ENCODE peak calls at places on chromosomes 12 and 14, in four cellular contexts. One of them, this sample, is unnamed. For H3K36me3, the result is how much of the 10 kb centered on the place peaks cover.

GRCh38 chr12:25648460-25648859 is 95.4 kb upstream of the LMNTD1 start:
- DNase-seq in tibial artery: no peak
- DNase-seq in MM.1S: no peak
- DNase-seq in IMR-90: peak
- DNase-seq in this sample: no peak

GRCh38 chr12:123488539-123489230 is 30.7 kb downstream of the SNRNP35 start:
- DNase-seq in tibial artery: no peak
- DNase-seq in MM.1S: no peak
- DNase-seq in IMR-90: no peak
- DNase-seq in this sample: no peak

GRCh38 chr12:65826513-65827171 is 2.4 kb downstream of the HMGA2 start:
- DNase-seq in tibial artery: no peak
- DNase-seq in MM.1S: no peak
- DNase-seq in IMR-90: peak
- DNase-seq in this sample: no peak

GRCh38 chr14:87155850-87156491 is 837.0 kb downstream of the GALC start:
- DNase-seq in tibial artery: no peak
- DNase-seq in MM.1S: no peak
- DNase-seq in IMR-90: no peak
- DNase-seq in this sample: no peak

GRCh38 chr12:132606466-132606865 is 3.9 kb downstream of the LRCOL1 start:
- DNase-seq in tibial artery: no peak
- DNase-seq in MM.1S: no peak
- DNase-seq in IMR-90: no peak
- DNase-seq in this sample: no peak

GRCh38 chr12:84763112-84763511 is 149.5 kb downstream of the SLC6A15 start:
- DNase-seq in tibial artery: no peak
- DNase-seq in MM.1S: no peak
- DNase-seq in IMR-90: peak
- DNase-seq in this sample: no peak

GRCh38 chr14:33848706-33849454 is 102.0 kb downstream of the EGLN3 start:
- DNase-seq in tibial artery: peak
- DNase-seq in MM.1S: no peak
- DNase-seq in IMR-90: peak
- DNase-seq in this sample: no peak

GRCh38 chr14:95524706-95525512 is 8.5 kb upstream of the SYNE3 start:
- DNase-seq in tibial artery: no peak
- DNase-seq in MM.1S: no peak
- DNase-seq in IMR-90: peak
- DNase-seq in this sample: no peak

GRCh38 chr12:115811929-115812328 is 465.6 kb downstream of the MED13L start:
- DNase-seq in tibial artery: no peak
- DNase-seq in MM.1S: no peak
- DNase-seq in IMR-90: no peak
- DNase-seq in this sample: no peak

GRCh38 chr12:3362751-3363150 is 128.3 kb upstream of the PRMT8 start:
- DNase-seq in tibial artery: no peak
- DNase-seq in MM.1S: no peak
- DNase-seq in IMR-90: no peak
- DNase-seq in this sample: no peak

DNA sequence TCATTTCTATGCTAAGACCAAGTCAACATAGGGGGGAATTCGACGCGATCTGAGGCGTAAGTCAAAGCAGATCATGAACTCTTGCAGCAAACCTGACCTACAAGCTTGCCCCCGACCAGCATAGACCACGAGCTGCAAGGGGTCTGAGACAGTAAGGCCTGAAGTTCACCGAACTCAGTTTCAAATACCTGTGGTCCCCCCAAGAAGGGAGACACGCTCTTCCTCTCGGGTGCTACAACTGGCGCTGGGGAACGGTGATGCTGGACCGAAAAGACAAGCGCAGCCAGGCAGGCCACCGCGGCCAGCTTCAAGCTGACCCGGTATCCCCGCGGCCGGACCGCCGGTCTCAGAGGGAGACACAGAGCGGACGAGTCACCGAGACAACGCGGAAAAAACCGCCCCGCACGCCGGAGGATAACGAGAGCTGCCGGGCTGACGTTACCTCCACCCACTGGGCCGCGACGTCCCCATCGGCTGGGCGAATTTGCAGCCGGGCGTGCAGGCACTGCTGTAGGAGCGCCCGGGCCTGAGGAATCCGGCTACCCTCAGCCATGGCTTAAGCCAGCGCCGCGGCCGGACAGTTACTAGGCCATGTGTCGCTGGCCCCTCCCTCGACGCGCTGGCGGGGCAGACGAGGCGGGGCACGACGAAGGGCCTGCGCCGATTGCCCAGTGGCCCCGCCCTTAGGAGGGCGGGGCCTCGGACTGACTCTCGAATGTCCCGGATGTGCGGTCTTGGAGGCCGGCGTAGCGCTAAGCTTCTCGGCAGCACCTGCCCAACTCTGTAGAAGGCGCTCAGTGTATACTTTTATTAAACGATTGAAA is at the start of gene DTD2:
- DNase-seq in tibial artery: peak
- DNase-seq in MM.1S: peak
- DNase-seq in IMR-90: peak
- DNase-seq in this sample: peak
- TF ChIP-seq CTCF in tibial artery: no peak
- TF ChIP-seq CTCF in MM.1S: no peak
- TF ChIP-seq CTCF in IMR-90: no peak
- TF ChIP-seq CTCF in this sample: no peak

DNA sequence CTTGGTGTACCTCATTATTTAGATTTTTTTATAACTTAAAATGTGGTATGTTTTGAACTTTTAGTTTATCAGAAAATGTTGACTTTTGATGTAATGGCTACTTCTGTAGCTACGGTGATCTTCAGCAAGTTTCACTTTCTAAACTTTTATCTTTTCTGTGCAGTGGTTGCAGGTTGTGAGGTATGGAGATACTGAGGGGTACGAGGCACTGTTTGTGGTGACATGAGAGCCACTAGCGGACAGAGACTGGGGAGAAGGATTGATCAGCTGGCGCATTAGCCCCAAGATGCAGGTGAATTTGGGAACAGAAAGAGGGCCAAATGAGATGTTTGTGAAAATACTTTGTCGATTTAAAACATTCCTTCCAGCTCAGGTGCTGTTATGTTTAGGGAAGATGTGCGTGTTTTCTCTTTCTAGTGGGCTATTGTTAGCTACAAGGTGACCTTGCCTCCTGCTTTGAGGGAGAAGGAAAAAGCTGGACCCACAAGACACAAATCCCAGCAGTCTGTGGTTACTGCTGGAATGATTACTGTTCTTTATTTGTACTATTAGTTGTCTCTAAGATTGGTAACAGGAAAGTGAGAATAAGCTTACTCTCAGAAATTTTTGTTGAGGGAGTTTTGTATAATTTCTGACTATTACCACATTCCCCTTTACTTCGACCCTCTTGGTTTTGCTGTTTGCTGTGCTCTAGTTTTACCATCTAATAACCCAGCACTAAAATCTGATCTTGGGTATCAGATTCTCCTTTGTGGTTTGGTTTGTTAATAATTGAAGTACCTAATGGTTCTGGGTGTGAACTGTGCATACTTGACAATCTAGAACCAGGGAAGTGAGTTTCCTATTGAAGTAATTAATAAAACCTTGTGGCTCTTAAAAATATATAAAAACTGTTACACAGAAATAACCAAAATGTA is 61.7 kb downstream of the FBXO34 start:
- DNase-seq in tibial artery: no peak
- DNase-seq in MM.1S: peak
- DNase-seq in IMR-90: peak
- DNase-seq in this sample: no peak
- H3K4me3 ChIP-seq in tibial artery: no peak
- H3K4me3 ChIP-seq in MM.1S: peak
- H3K4me3 ChIP-seq in IMR-90: no peak
- H3K4me3 ChIP-seq in this sample: peak

GRCh38 chr14:22569106-22569748 is 19.8 kb downstream of the DAD1 start:
- DNase-seq in tibial artery: no peak
- DNase-seq in MM.1S: no peak
- DNase-seq in IMR-90: peak
- DNase-seq in this sample: no peak
- H3K36me3 ChIP-seq in tibial artery: under half
- H3K36me3 ChIP-seq in MM.1S: under half
- H3K36me3 ChIP-seq in IMR-90: under half
- H3K36me3 ChIP-seq in this sample: under half

GRCh38 chr14:50116221-50116956 is at the start of gene VCPKMT:
- DNase-seq in tibial artery: peak
- DNase-seq in MM.1S: peak
- DNase-seq in IMR-90: peak
- DNase-seq in this sample: peak
- TF ChIP-seq CTCF in tibial artery: no peak
- TF ChIP-seq CTCF in MM.1S: no peak
- TF ChIP-seq CTCF in IMR-90: no peak
- TF ChIP-seq CTCF in this sample: no peak

GRCh38 chr12:22978962-22979361 is 354.0 kb downstream of the ETNK1 start:
- DNase-seq in tibial artery: no peak
- DNase-seq in MM.1S: no peak
- DNase-seq in IMR-90: peak
- DNase-seq in this sample: no peak
- H3K4me3 ChIP-seq in tibial artery: no peak
- H3K4me3 ChIP-seq in MM.1S: no peak
- H3K4me3 ChIP-seq in IMR-90: no peak
- H3K4me3 ChIP-seq in this sample: no peak

DNA sequence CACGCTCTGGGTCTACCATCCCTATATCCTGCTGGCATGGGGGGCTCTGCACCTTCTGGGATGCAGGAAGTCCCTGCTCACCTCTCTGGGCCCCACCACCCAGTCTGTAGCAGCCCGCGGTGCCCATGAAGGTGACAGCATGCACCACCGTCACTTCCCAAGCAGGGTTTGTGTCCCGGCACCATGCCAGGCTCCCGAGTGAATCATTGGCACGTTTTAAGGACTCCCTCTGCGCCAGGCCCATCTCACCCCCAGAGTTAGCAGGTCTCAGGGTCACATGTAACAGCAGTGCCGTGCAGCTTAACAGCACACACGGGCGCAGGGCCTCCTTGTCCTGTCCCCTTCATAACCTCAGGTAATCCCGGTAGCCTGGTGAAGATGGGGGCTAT is 19.9 kb downstream of the SETD1B start:
- DNase-seq in tibial artery: no peak
- DNase-seq in MM.1S: no peak
- DNase-seq in IMR-90: no peak
- DNase-seq in this sample: no peak
- H3K36me3 ChIP-seq in tibial artery: half or more
- H3K36me3 ChIP-seq in MM.1S: under half
- H3K36me3 ChIP-seq in IMR-90: half or more
- H3K36me3 ChIP-seq in this sample: under half

This sample was measured in GM06990.